ENCODE peak calls at places on chromosome 14, in ten cellular contexts. N is aorta; H is D341Med; Z is progenitor cell of endocrine pancreas; S is GM04503; T is Right ventricle myocardium inferior; U is A549; V is stimulated activated CD4-positive, alpha-beta T cell treated with anti-CD3 and anti-CD28 coated beads, Interleukin-2, amount 100 ng/mL, for 24 hours; E is NCI-H1694; R is choroid plexus epithelial cell. P is an unnamed sample.

GRCh38 chr14:62604524-62604923 is 440.7 kb downstream of the KCNH5 start:
- DNase-seq in R (no peak), N (no peak), U (no peak), T (no peak), Z (no peak), E (no peak), S (no peak), V (no peak), H (no peak), P (no peak)

GRCh38 chr14:98028156-98028555 is 1231.0 kb downstream of the VRK1 start:
- DNase-seq in N (no peak), T (no peak), U (no peak), H (no peak), R (no peak), E (no peak), V (no peak), Z (no peak), S (no peak), P (no peak)

GRCh38 chr14:74905595-74906142 is 17.4 kb downstream of the RPS6KL1 start:
- DNase-seq in N (peak), Z (peak), S (no peak), T (peak), H (peak), E (peak), V (peak), R (peak), U (peak), P (peak)

GRCh38 chr14:76306131-76306530 is 69.8 kb upstream of the ESRRB start:
- DNase-seq in V (no peak), U (no peak), H (no peak), N (no peak), R (no peak), Z (peak), E (no peak), S (no peak), T (no peak), P (no peak)

GRCh38 chr14:37078131-37078530 is 94.3 kb downstream of the SLC25A21 start:
- DNase-seq in E (no peak), V (no peak), S (peak), Z (no peak), U (no peak), R (peak), H (no peak), N (no peak), T (no peak), P (no peak)

GRCh38 chr14:22978873-22979671 is 3.3 kb downstream of the AJUBA start:
- DNase-seq in Z (no peak), V (no peak), E (peak), S (no peak), U (no peak), R (no peak), T (no peak), N (no peak), H (no peak), P (no peak)

GRCh38 chr14:74620497-74620921 is 8.5 kb upstream of the LTBP2 start:
- DNase-seq in R (peak), U (peak), N (no peak), T (no peak), V (no peak), E (no peak), H (no peak), Z (no peak), S (peak), P (no peak)

GRCh38 chr14:28653521-28653920 is 113.1 kb upstream of the FOXG1 start:
- DNase-seq in H (no peak), U (peak), T (no peak), Z (no peak), E (no peak), R (no peak), S (no peak), N (no peak), V (no peak), P (no peak)

GRCh38 chr14:19878029-19878642 is 3.2 kb downstream of the OR4K2 start:
- DNase-seq in Z (no peak), S (no peak), E (peak), T (no peak), N (no peak), U (peak), R (peak), V (no peak), H (no peak), P (no peak)

GRCh38 chr14:104977681-104978647 is at the start of gene AHNAK2:
- DNase-seq in T (peak), U (peak), V (peak), S (no peak), E (peak), N (peak), R (peak), Z (peak), H (peak), P (no peak)

GRCh38 chr14:89000007-89000942 is 175.8 kb downstream of the TTC8 start:
- DNase-seq in S (peak), T (no peak), R (peak), N (peak), E (no peak), U (peak), H (no peak), V (peak), Z (no peak), P (no peak)

GRCh38 chr14:76348898-76349297 is 27.0 kb upstream of the ESRRB start:
- DNase-seq in N (no peak), T (no peak), Z (no peak), U (no peak), S (peak), H (no peak), R (peak), V (no peak), E (no peak), P (peak)

P was measured in right atrium auricular region.